ENCODE peak calls at places on chromosomes 4 and X, in ten cellular contexts. R is Right ventricle myocardium superior, B is endothelial cell, M is GM23248, W is cardiac muscle cell, J is T-helper 1 cell, I is NCI-H2081, P is fibroblast of the conjunctiva, F is bronchial epithelial cell, Q is AG08396. G is an unnamed sample.

GRCh38 chrX:106919932-106920452 is at the start of gene CLDN2:
- DNase-seq in R (no peak), B (no peak), M (no peak), W (no peak), J (no peak), I (no peak), P (no peak), F (no peak), Q (no peak), G (no peak)

GRCh38 chrX:141642979-141643378 is 53.5 kb downstream of the SPANXA2 start:
- DNase-seq in R (no peak), B (no peak), M (no peak), W (peak), J (no peak), I (no peak), P (peak), F (no peak), Q (peak), G (no peak)

GRCh38 chr4:89404530-89404929 is 96.9 kb upstream of the GPRIN3 start:
- DNase-seq in R (no peak), B (no peak), M (no peak), W (no peak), J (no peak), I (no peak), P (no peak), F (no peak), Q (no peak), G (no peak)

GRCh38 chrX:9369802-9370291 is 95.0 kb upstream of the TBL1X start:
- DNase-seq in R (no peak), B (no peak), M (no peak), W (peak), J (no peak), I (no peak), P (no peak), F (no peak), Q (no peak), G (no peak)

GRCh38 chrX:16842684-16843083 is 27.5 kb downstream of the RBBP7 start:
- DNase-seq in R (no peak), B (no peak), M (peak), W (no peak), J (no peak), I (no peak), P (no peak), F (no peak), Q (no peak), G (no peak)

GRCh38 chr4:59249110-59249509 is 1951.0 kb upstream of the ADGRL3 start:
- DNase-seq in R (no peak), B (no peak), M (no peak), W (no peak), J (no peak), I (no peak), P (no peak), F (no peak), Q (no peak), G (no peak)

GRCh38 chrX:72714471-72714916 is 388 bp upstream of the PHKA1 start:
- DNase-seq in R (peak), B (peak), M (peak), W (peak), J (no peak), I (peak), P (peak), F (peak), Q (peak), G (peak)

GRCh38 chrX:135914404-135914803 is 20.9 kb downstream of the SAGE1 start:
- DNase-seq in R (no peak), B (no peak), M (no peak), W (no peak), J (no peak), I (no peak), P (no peak), F (no peak), Q (no peak), G (no peak)

GRCh38 chrX:2193273-2193592 is 307.5 kb downstream of the DHRSX start:
- DNase-seq in R (no peak), B (no peak), M (no peak), W (no peak), J (no peak), I (no peak), P (no peak), F (no peak), Q (no peak), G (no peak)

GRCh38 chrX:121987163-121987562 is 939.8 kb downstream of the GLUD2 start:
- DNase-seq in R (no peak), B (no peak), M (peak), W (peak), J (no peak), I (no peak), P (peak), F (peak), Q (no peak), G (no peak)